ENCODE peak calls at places on chromosome 10, in eight cellular contexts. H is mammary epithelial cell, X is SK-N-MC, I is lower lobe of right lung, A is left ventricle myocardium inferior, U is GM23248, O is brain microvascular endothelial cell, W is choroid plexus epithelial cell. L is an unnamed sample.

GRCh38 chr10:15254808-15255655 is 86.5 kb upstream of the NMT2 start:
- DNase-seq in W (no peak), X (no peak), H (no peak), O (no peak), I (no peak), A (no peak), U (no peak), L (no peak)

GRCh38 chr10:126080879-126081331 is 184.5 kb downstream of the FANK1 start:
- DNase-seq in I (no peak), W (peak), A (no peak), H (no peak), X (no peak), U (peak), O (peak), L (no peak)

GRCh38 chr10:99533496-99534455 is 1.0 kb downstream of the NKX2-3 start:
- DNase-seq in X (no peak), O (no peak), H (no peak), A (no peak), W (no peak), I (no peak), U (no peak), L (no peak)

GRCh38 chr10:62130948-62131347 is 137.7 kb downstream of the RTKN2 start:
- DNase-seq in A (no peak), W (peak), O (peak), U (peak), I (no peak), X (no peak), H (peak), L (peak)

GRCh38 chr10:95925033-95925432 is 17.3 kb downstream of the CC2D2B start:
- DNase-seq in X (no peak), W (no peak), A (no peak), U (no peak), I (no peak), H (no peak), O (no peak), L (no peak)

GRCh38 chr10:114801411-114801813 is 20.2 kb upstream of the FHIP2A start:
- DNase-seq in X (no peak), O (no peak), I (no peak), U (no peak), A (no peak), H (no peak), W (no peak), L (no peak)

GRCh38 chr10:125448596-125448995 is 234.4 kb downstream of the TEX36 start:
- DNase-seq in A (no peak), I (no peak), W (peak), H (peak), X (no peak), O (no peak), U (peak), L (no peak)

GRCh38 chr10:122246830-122247520 is 24.1 kb upstream of the BTBD16 start:
- DNase-seq in A (no peak), H (no peak), O (no peak), U (no peak), I (no peak), W (no peak), X (no peak), L (no peak)

GRCh38 chr10:70378122-70378521 is 4.3 kb downstream of the LRRC20 start:
- DNase-seq in H (peak), A (no peak), U (peak), O (peak), X (no peak), I (no peak), W (peak), L (peak)

GRCh38 chr10:104472505-104472904 is 118.9 kb downstream of the CFAP58 start:
- DNase-seq in A (no peak), O (peak), U (peak), X (no peak), H (peak), I (no peak), W (no peak), L (peak)

GRCh38 chr10:116690356-116691078 is 51.8 kb downstream of the HSPA12A start:
- DNase-seq in A (no peak), U (no peak), I (no peak), W (peak), O (no peak), H (no peak), X (no peak), L (no peak)

GRCh38 chr10:31028076-31028475 is 3.6 kb downstream of the ZNF438 start:
- DNase-seq in H (peak), W (peak), U (peak), I (no peak), A (no peak), X (no peak), O (no peak), L (no peak)

GRCh38 chr10:119431034-119431767 is 111.3 kb downstream of the RGS10 start:
- DNase-seq in U (no peak), X (no peak), H (no peak), W (no peak), O (no peak), I (no peak), A (no peak), L (no peak)

GRCh38 chr10:1056326-1057105 is at the start of gene WDR37:
- DNase-seq in I (peak), U (peak), W (peak), O (peak), H (peak), X (no peak), A (peak), L (peak)

GRCh38 chr10:119404719-119405504 is 137.6 kb downstream of the RGS10 start:
- DNase-seq in W (no peak), O (no peak), I (no peak), H (no peak), X (no peak), A (no peak), U (no peak), L (no peak)

GRCh38 chr10:70296406-70296899 is 12.6 kb upstream of the NPFFR1 start:
- DNase-seq in X (no peak), I (peak), A (peak), W (peak), O (peak), H (peak), U (peak), L (peak)

GRCh38 chr10:70250956-70251680 is 17.9 kb upstream of the PPA1 start:
- DNase-seq in U (no peak), X (no peak), I (no peak), H (no peak), A (no peak), W (no peak), O (no peak), L (no peak)

GRCh38 chr10:31770307-31770902 is 158.2 kb downstream of the ARHGAP12 start:
- DNase-seq in O (no peak), X (no peak), A (no peak), I (peak), W (no peak), H (no peak), U (peak), L (no peak)

GRCh38 chr10:104612577-104613205 is 28.4 kb upstream of the SORCS3 start:
- DNase-seq in X (no peak), A (no peak), O (no peak), H (no peak), W (no peak), I (no peak), U (peak), L (peak)

GRCh38 chr10:43201545-43202131 is 63.4 kb downstream of the CSGALNACT2 start:
- DNase-seq in W (no peak), U (no peak), I (peak), H (no peak), O (no peak), A (no peak), X (no peak), L (no peak)

GRCh38 chr10:28036587-28036986 is 37.7 kb upstream of the ODAD2 start:
- DNase-seq in I (no peak), U (peak), W (peak), H (no peak), O (peak), X (no peak), A (no peak), L (peak)

GRCh38 chr10:104472957-104473745 is 119.5 kb downstream of the CFAP58 start:
- DNase-seq in H (peak), O (no peak), W (no peak), U (peak), A (no peak), X (no peak), I (no peak), L (no peak)

GRCh38 chr10:76558996-76559888 is 1078.4 kb downstream of the KCNMA1 start:
- DNase-seq in O (no peak), I (no peak), H (no peak), U (peak), A (no peak), W (peak), X (no peak), L (peak)

GRCh38 chr10:122500194-122500593 is 38.8 kb downstream of the HTRA1 start:
- DNase-seq in A (no peak), W (no peak), X (no peak), I (no peak), H (no peak), U (no peak), O (no peak), L (no peak)

GRCh38 chr10:10796061-10796773 is 221.5 kb upstream of the CELF2 start:
- DNase-seq in W (peak), O (peak), X (no peak), I (no peak), H (no peak), A (no peak), U (peak), L (peak)

GRCh38 chr10:82319558-82319957 is 444.6 kb downstream of the NRG3 start:
- DNase-seq in O (no peak), W (no peak), A (no peak), U (no peak), X (no peak), I (no peak), H (no peak), L (no peak)

GRCh38 chr10:30189254-30189583 is 129.8 kb upstream of the JCAD start:
- DNase-seq in X (no peak), O (no peak), H (no peak), W (no peak), U (no peak), I (no peak), A (no peak), L (no peak)

GRCh38 chr10:938954-939678 is 7.6 kb upstream of the LARP4B start:
- DNase-seq in I (no peak), U (peak), O (no peak), H (no peak), W (no peak), X (no peak), A (no peak), L (no peak)

GRCh38 chr10:104041891-104042535 is 43.7 kb downstream of the COL17A1 start:
- DNase-seq in A (no peak), U (no peak), X (no peak), H (no peak), I (no peak), O (no peak), W (no peak), L (no peak)

GRCh38 chr10:13475124-13475523 is 53.7 kb downstream of the BEND7 start:
- DNase-seq in W (no peak), X (no peak), U (no peak), A (no peak), I (no peak), H (peak), O (no peak), L (no peak)

GRCh38 chr10:72041491-72041890 is 46.9 kb downstream of the SPOCK2 start:
- DNase-seq in W (no peak), H (no peak), I (no peak), O (no peak), A (no peak), X (no peak), U (peak), L (no peak)

GRCh38 chr10:44975487-44976331 is 2.9 kb downstream of the DEPP1 start:
- DNase-seq in I (no peak), A (no peak), W (peak), X (no peak), U (peak), O (peak), H (peak), L (peak)

GRCh38 chr10:44972874-44973306 is 5.7 kb downstream of the DEPP1 start:
- DNase-seq in X (no peak), W (no peak), A (no peak), U (no peak), O (no peak), I (no peak), H (no peak), L (no peak)

GRCh38 chr10:44973323-44974081 is 5.1 kb downstream of the DEPP1 start:
- DNase-seq in X (no peak), U (no peak), A (no peak), W (no peak), O (no peak), I (no peak), H (no peak), L (no peak)

GRCh38 chr10:44974628-44975431 is 3.8 kb downstream of the DEPP1 start:
- DNase-seq in A (peak), O (peak), H (peak), X (no peak), W (peak), U (peak), I (peak), L (peak)

DNA sequence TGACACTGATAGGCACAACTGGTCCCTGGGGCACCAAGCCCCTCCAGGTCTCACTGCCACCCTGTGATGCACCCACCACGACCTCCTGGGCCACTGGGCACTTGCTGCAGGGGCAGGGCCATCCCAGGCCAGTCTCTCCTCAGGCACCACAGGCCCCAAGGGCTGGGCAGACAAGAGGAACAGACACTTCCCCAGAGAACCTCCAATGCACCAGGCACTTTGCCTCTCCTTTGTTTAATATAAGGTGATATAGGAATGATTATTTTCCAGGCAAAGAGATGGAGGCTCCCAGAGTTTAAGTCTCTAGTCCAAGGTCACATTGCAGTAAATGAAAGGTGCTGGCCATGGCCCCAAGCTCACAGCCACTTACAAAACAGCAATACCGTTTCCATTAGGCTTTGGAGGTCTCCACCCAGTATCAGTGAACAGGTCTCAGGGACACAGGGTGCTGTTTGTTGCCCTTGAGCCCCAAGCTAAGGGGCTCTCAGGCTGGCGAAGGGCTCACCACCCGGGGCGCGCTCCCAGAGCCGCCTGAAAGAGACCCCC is 4.5 kb downstream of the DEPP1 start:
- DNase-seq in H (no peak), O (no peak), A (no peak), I (no peak), X (no peak), W (no peak), U (no peak), L (no peak)
- H3K4me3 ChIP-seq in H (no peak), O (peak), A (peak), I (peak), X (peak), W (peak), U (peak), L (peak)

GRCh38 chr10:131997366-131998049 is 15.8 kb upstream of the BNIP3 start:
- DNase-seq in U (peak), O (peak), X (no peak), H (no peak), W (peak), I (peak), A (peak), L (peak)
- H3K4me3 ChIP-seq in U (peak), O (no peak), X (peak), H (no peak), W (peak), I (no peak), A (peak), L (peak)

DNA sequence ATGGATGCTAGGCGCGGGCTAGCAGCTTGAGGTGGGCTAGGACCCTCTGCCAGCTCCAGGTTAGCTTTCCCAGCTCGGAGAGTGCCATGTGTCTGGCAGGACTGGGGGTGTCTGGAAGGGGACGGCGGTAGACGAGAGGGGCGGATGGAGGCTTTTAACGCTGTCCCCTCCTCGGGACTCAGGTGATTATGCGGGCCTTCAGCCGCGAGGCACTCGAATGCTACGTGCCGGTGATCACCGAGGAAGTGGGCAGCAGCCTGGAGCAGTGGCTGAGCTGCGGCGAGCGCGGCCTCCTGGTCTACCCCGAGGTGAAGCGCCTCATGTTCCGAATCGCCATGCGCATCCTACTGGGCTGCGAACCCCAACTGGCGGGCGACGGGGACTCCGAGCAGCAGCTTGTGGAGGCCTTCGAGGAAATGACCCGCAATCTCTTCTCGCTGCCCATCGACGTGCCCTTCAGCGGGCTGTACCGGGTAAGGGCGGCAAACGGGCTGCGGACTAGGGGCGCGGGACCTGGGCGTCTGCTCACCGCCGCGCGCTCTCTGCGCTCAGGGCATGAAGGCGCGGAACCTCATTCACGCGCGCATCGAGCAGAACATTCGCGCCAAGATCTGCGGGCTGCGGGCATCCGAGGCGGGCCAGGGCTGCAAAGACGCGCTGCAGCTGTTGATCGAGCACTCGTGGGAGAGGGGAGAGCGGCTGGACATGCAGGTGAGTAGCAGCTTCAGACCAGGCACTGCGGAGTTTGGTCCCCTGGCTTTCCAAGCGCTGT is 1.1 kb downstream of the CYP26A1 start:
- DNase-seq in W (no peak), A (no peak), I (no peak), X (no peak), H (no peak), U (peak), O (no peak), L (no peak)
- H3K4me3 ChIP-seq in W (no peak), A (peak), I (peak), X (no peak), H (peak), U (no peak), O (no peak), L (no peak)

DNA sequence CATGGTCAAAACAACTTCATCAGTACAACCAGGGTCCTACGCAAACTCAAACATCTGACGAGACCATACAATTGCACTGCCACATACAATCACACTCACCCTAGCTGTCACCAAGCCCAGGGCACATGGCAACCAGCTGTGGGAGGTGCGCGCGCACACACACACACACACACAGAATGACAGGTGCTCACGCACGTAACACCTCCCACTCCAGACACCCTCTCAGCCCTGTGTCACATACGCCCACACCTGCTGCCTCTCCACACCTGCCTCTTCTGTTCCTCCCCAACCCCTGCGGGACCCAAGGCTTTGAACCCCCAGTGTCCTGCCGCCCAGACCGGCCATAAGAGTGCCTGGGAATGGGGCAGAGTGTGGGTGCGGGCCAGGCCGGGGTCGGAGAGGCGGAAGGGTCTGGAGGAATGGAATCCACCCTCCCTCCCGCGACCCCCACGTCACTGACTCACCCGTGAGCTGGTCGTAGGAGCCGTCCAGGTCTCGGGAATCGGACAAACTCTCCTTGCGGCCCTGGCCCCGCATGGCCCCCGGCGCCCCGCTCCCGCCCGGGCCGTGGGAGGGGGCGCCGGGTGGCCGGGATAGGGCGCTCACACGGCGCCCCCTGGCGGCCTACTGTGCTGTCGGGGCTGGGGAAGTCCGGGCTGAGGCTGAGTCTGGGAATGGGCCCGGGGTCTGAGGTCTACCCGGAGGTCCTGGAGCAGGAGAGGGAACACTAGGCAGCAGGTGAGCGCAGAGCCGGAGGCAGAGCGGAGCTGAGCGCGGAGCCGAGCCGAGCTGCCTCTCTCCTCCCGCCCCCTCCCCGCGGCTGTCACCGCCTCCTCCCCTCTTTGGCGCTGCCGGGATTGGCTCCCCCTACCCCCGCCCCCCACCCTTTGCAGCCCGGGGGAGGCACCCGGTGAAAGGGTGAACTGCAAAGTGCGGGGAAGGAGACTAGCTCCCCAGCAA is at the start of gene KCNIP2:
- DNase-seq in I (peak), U (no peak), A (peak), O (no peak), W (no peak), H (no peak), X (no peak), L (no peak)
- H3K4me3 ChIP-seq in I (peak), U (no peak), A (peak), O (peak), W (peak), H (no peak), X (peak), L (no peak)

GRCh38 chr10:48671914-48672595 is 12.6 kb upstream of the WDFY4 start:
- DNase-seq in U (no peak), I (no peak), X (no peak), A (no peak), H (no peak), W (no peak), O (no peak), L (no peak)
- H3K4me3 ChIP-seq in U (no peak), I (no peak), X (no peak), A (no peak), H (no peak), W (no peak), O (no peak), L (no peak)